ENCODE peak calls at places on chromosomes 2 and 18, in six cellular contexts. U is AG09309; S is T-helper 1 cell; P is kidney; H is GM13977; T is activated CD4-positive, CD25-positive, alpha-beta regulatory T cell. F is an unnamed sample.

GRCh38 chr2:174333502-174334277 is 1.1 kb upstream of the SP9 start:
- DNase-seq in U (no peak), S (no peak), P (no peak), H (peak), T (no peak), F (no peak)

GRCh38 chr2:95377724-95378123 is 24.8 kb upstream of the FAHD2A start:
- DNase-seq in U (no peak), S (no peak), P (no peak), H (no peak), T (no peak), F (no peak)

GRCh38 chr2:127069003-127069402 is 38.0 kb downstream of the BIN1 start:
- DNase-seq in U (no peak), S (no peak), P (no peak), H (no peak), T (no peak), F (no peak)

GRCh38 chr2:233414777-233415570 is 60.7 kb downstream of the DGKD start:
- DNase-seq in U (no peak), S (no peak), P (no peak), H (no peak), T (peak), F (peak)

GRCh38 chr18:76487782-76488181 is 7.3 kb downstream of the ZNF516 start:
- DNase-seq in U (no peak), S (no peak), P (no peak), H (no peak), T (no peak), F (no peak)

GRCh38 chr18:59951591-59951990 is 51.8 kb downstream of the PMAIP1 start:
- DNase-seq in U (no peak), S (no peak), P (no peak), H (no peak), T (no peak), F (no peak)

GRCh38 chr2:69177785-69178636 is 165.0 kb downstream of the ANTXR1 start:
- DNase-seq in U (peak), S (no peak), P (peak), H (peak), T (no peak), F (peak)

GRCh38 chr18:61336766-61337165 is 3.5 kb downstream of the CDH20 start:
- DNase-seq in U (no peak), S (no peak), P (no peak), H (no peak), T (no peak), F (no peak)

GRCh38 chr2:16154061-16154460 is 213.7 kb downstream of the MYCN start:
- DNase-seq in U (no peak), S (no peak), P (no peak), H (no peak), T (no peak), F (no peak)

GRCh38 chr2:223526106-223526505 is 76.1 kb downstream of the SCG2 start:
- DNase-seq in U (no peak), S (no peak), P (no peak), H (no peak), T (no peak), F (peak)

GRCh38 chr2:95664086-95664441 is 72.3 kb downstream of the TRIM43 start:
- DNase-seq in U (no peak), S (no peak), P (no peak), H (no peak), T (no peak), F (no peak)

GRCh38 chr2:148674063-148675020 is 29.8 kb downstream of the EPC2 start:
- DNase-seq in U (no peak), S (peak), P (no peak), H (peak), T (no peak), F (no peak)

GRCh38 chr2:129923265-129924141 is 56.0 kb upstream of the RAB6C start:
- DNase-seq in U (no peak), S (no peak), P (no peak), H (peak), T (no peak), F (peak)

GRCh38 chr2:60104514-60105501 is 448.6 kb downstream of the BCL11A start:
- DNase-seq in U (no peak), S (no peak), P (no peak), H (no peak), T (no peak), F (peak)

GRCh38 chr2:71157124-71157802 is 26.8 kb downstream of the MPHOSPH10 start:
- DNase-seq in U (no peak), S (peak), P (peak), H (peak), T (peak), F (no peak)

GRCh38 chr2:171568085-171568484 is 45.8 kb downstream of the CYBRD1 start:
- DNase-seq in U (no peak), S (no peak), P (no peak), H (no peak), T (no peak), F (no peak)

GRCh38 chr2:100292022-100292580 is 30.2 kb downstream of the LONRF2 start:
- DNase-seq in U (peak), S (no peak), P (no peak), H (no peak), T (no peak), F (peak)

GRCh38 chr2:85409719-85410583 is at the start of gene CAPG:
- DNase-seq in U (no peak), S (no peak), P (peak), H (peak), T (no peak), F (no peak)

GRCh38 chr2:217074576-217075224 is 214.8 kb upstream of the TNP1 start:
- DNase-seq in U (no peak), S (no peak), P (no peak), H (no peak), T (no peak), F (no peak)

GRCh38 chr18:10935588-10935987 is 213.8 kb downstream of the PIEZO2 start:
- DNase-seq in U (no peak), S (no peak), P (no peak), H (no peak), T (no peak), F (no peak)

GRCh38 chr18:79524181-79525078 is 128.7 kb downstream of the NFATC1 start:
- DNase-seq in U (no peak), S (peak), P (peak), H (peak), T (no peak), F (no peak)

GRCh38 chr2:1503471-1504310 is 90.4 kb downstream of the TPO start:
- DNase-seq in U (no peak), S (no peak), P (peak), H (no peak), T (no peak), F (no peak)

GRCh38 chr2:45323344-45323743 is 287.7 kb downstream of the SRBD1 start:
- DNase-seq in U (no peak), S (no peak), P (no peak), H (no peak), T (no peak), F (no peak)

GRCh38 chr2:197191948-197192338 is 118.6 kb downstream of the ANKRD44 start:
- DNase-seq in U (no peak), S (peak), P (no peak), H (peak), T (no peak), F (no peak)